ENCODE peak calls at places on chromosomes 5 and 9, in six cellular contexts. One of them, this sample, is unnamed.

GRCh38 chr5:151568036-151568435 is 23.1 kb downstream of the FAT2 start:
- DNase-seq in A549: no peak
- DNase-seq in NB4: no peak
- DNase-seq in pancreas: no peak
- DNase-seq in K562: no peak
- DNase-seq in fibroblast of lung: no peak
- DNase-seq in this sample: no peak

GRCh38 chr5:59529286-59529685 is 364.2 kb downstream of the PDE4D start:
- DNase-seq in A549: no peak
- DNase-seq in NB4: no peak
- DNase-seq in pancreas: no peak
- DNase-seq in K562: no peak
- DNase-seq in fibroblast of lung: no peak
- DNase-seq in this sample: no peak

GRCh38 chr9:115999498-115999897 is 154.1 kb upstream of the PAPPA start:
- DNase-seq in A549: no peak
- DNase-seq in NB4: no peak
- DNase-seq in pancreas: no peak
- DNase-seq in K562: no peak
- DNase-seq in fibroblast of lung: peak; percentile 51
- DNase-seq in this sample: peak; percentile 44

GRCh38 chr9:80540387-80540786 is 968.6 kb downstream of the TLE4 start:
- DNase-seq in A549: no peak
- DNase-seq in NB4: no peak
- DNase-seq in pancreas: no peak
- DNase-seq in K562: no peak
- DNase-seq in fibroblast of lung: no peak
- DNase-seq in this sample: no peak

GRCh38 chr5:142540774-142541466 is 145.0 kb downstream of the FGF1 start:
- DNase-seq in A549: no peak
- DNase-seq in NB4: no peak
- DNase-seq in pancreas: no peak
- DNase-seq in K562: no peak
- DNase-seq in fibroblast of lung: peak; percentile 84
- DNase-seq in this sample: peak; percentile 72

GRCh38 chr9:93298498-93299417 is 114.8 kb downstream of the WNK2 start:
- DNase-seq in A549: no peak
- DNase-seq in NB4: no peak
- DNase-seq in pancreas: peak; percentile 15
- DNase-seq in K562: no peak
- DNase-seq in fibroblast of lung: no peak
- DNase-seq in this sample: no peak

GRCh38 chr9:105647595-105648349 is 14.5 kb upstream of the TAL2 start:
- DNase-seq in A549: no peak
- DNase-seq in NB4: peak; percentile 72
- DNase-seq in pancreas: no peak
- DNase-seq in K562: peak; percentile 90
- DNase-seq in fibroblast of lung: no peak
- DNase-seq in this sample: no peak

GRCh38 chr9:91033802-91034201 is 232.2 kb downstream of the SYK start:
- DNase-seq in A549: no peak
- DNase-seq in NB4: peak; percentile 62
- DNase-seq in pancreas: no peak
- DNase-seq in K562: peak; percentile 48
- DNase-seq in fibroblast of lung: no peak
- DNase-seq in this sample: no peak

GRCh38 chr9:7216004-7216821 is 458.4 kb downstream of the KDM4C start:
- DNase-seq in A549: no peak
- DNase-seq in NB4: peak; percentile 94
- DNase-seq in pancreas: no peak
- DNase-seq in K562: no peak
- DNase-seq in fibroblast of lung: peak; percentile 63
- DNase-seq in this sample: peak; percentile 27

GRCh38 chr9:110048976-110049698 is 158.8 kb downstream of the C9orf152 start:
- DNase-seq in A549: peak; percentile 35
- DNase-seq in NB4: peak; percentile 54
- DNase-seq in pancreas: no peak
- DNase-seq in K562: no peak
- DNase-seq in fibroblast of lung: peak; percentile 50
- DNase-seq in this sample: peak; percentile 45

GRCh38 chr9:89518466-89519392 is 20.8 kb upstream of the SEMA4D start:
- DNase-seq in A549: no peak
- DNase-seq in NB4: no peak
- DNase-seq in pancreas: no peak
- DNase-seq in K562: no peak
- DNase-seq in fibroblast of lung: no peak
- DNase-seq in this sample: no peak

GRCh38 chr9:98861881-98862501 is 54.5 kb downstream of the GALNT12 start:
- DNase-seq in A549: no peak
- DNase-seq in NB4: peak; percentile 98
- DNase-seq in pancreas: no peak
- DNase-seq in K562: no peak
- DNase-seq in fibroblast of lung: peak; percentile 83
- DNase-seq in this sample: peak; percentile 77

GRCh38 chr9:87387351-87388055 is 110.2 kb upstream of the DAPK1 start:
- DNase-seq in A549: no peak
- DNase-seq in NB4: no peak
- DNase-seq in pancreas: no peak
- DNase-seq in K562: peak; percentile 33
- DNase-seq in fibroblast of lung: no peak
- DNase-seq in this sample: peak; percentile 36

GRCh38 chr9:121637441-121638222 is 13.8 kb upstream of the DAB2IP start:
- DNase-seq in A549: peak; percentile 49
- DNase-seq in NB4: no peak
- DNase-seq in pancreas: no peak
- DNase-seq in K562: no peak
- DNase-seq in fibroblast of lung: peak; percentile 61
- DNase-seq in this sample: peak; percentile 17

GRCh38 chr5:34013547-34013946 is 5.7 kb upstream of the AMACR start:
- DNase-seq in A549: no peak
- DNase-seq in NB4: no peak
- DNase-seq in pancreas: no peak
- DNase-seq in K562: no peak
- DNase-seq in fibroblast of lung: no peak
- DNase-seq in this sample: no peak

GRCh38 chr9:135010363-135010860 is 77.1 kb upstream of the OLFM1 start:
- DNase-seq in A549: no peak
- DNase-seq in NB4: no peak
- DNase-seq in pancreas: no peak
- DNase-seq in K562: no peak
- DNase-seq in fibroblast of lung: no peak
- DNase-seq in this sample: no peak

GRCh38 chr9:136010615-136011341 is 49.6 kb upstream of the UBAC1 start:
- DNase-seq in A549: no peak
- DNase-seq in NB4: no peak
- DNase-seq in pancreas: no peak
- DNase-seq in K562: no peak
- DNase-seq in fibroblast of lung: no peak
- DNase-seq in this sample: no peak

GRCh38 chr5:178991190-178992145 is 3.7 kb downstream of the GRM6 start:
- DNase-seq in A549: no peak
- DNase-seq in NB4: no peak
- DNase-seq in pancreas: no peak
- DNase-seq in K562: no peak
- DNase-seq in fibroblast of lung: no peak
- DNase-seq in this sample: no peak

GRCh38 chr5:141050622-141051525 is at the start of gene PCDHB1:
- DNase-seq in A549: no peak
- DNase-seq in NB4: no peak
- DNase-seq in pancreas: peak; percentile 36
- DNase-seq in K562: no peak
- DNase-seq in fibroblast of lung: no peak
- DNase-seq in this sample: no peak

GRCh38 chr9:82299870-82300269 is 311.3 kb downstream of the SPATA31D1 start:
- DNase-seq in A549: no peak
- DNase-seq in NB4: no peak
- DNase-seq in pancreas: no peak
- DNase-seq in K562: no peak
- DNase-seq in fibroblast of lung: peak; percentile 2
- DNase-seq in this sample: no peak
- TF ChIP-seq CTCF in A549: no peak
- TF ChIP-seq CTCF in NB4: no peak
- TF ChIP-seq CTCF in pancreas: no peak
- TF ChIP-seq CTCF in K562: no peak
- TF ChIP-seq CTCF in fibroblast of lung: no peak
- TF ChIP-seq CTCF in this sample: no peak

DNA sequence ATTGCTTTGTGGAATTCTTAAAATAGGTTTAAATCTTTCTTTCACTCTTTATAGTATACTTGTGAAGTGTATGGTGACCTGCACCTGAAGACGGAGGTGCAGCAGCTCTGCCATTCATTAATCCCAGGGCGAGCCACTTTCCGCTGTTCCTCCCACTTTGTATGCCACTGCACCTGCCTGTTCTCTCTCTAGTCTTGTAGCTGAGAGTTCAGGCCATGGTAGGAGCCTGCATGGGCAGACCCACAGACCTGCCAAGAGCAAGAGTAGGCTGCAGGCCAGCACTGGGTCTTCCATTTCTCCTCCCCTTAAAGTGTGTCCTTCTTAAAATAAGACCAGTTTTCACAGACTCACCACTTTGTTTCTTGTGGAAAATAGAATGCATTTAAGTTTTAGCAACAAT is 103.0 kb downstream of the SNCAIP start:
- DNase-seq in A549: no peak
- DNase-seq in NB4: no peak
- DNase-seq in pancreas: no peak
- DNase-seq in K562: no peak
- DNase-seq in fibroblast of lung: no peak
- DNase-seq in this sample: no peak
- H3K4me3 ChIP-seq in A549: no peak overlapping the region
- H3K4me3 ChIP-seq in NB4: no peak overlapping the region
- H3K4me3 ChIP-seq in pancreas: no peak overlapping the region
- H3K4me3 ChIP-seq in K562: no peak overlapping the region
- H3K4me3 ChIP-seq in fibroblast of lung: no peak overlapping the region
- H3K4me3 ChIP-seq in this sample: no peak overlapping the region

DNA sequence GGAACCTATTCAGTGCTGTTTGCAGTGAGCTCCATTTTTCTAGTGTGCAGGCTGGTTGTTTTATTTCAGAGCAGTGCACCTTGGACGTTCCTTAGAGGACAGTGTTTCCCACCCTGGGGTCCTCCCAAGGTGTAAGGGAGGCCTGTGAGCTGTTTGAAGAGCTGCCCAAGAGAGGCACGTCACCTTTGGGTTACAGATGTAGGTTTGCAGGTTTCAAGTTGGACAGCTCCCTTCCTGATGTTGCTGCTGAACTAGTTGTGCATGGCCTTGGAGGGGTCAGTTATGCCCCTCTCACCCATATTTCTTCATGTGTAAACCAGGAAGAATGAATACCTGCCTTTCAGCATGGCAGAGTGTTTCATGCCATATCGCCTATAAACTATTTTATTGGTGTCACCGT is 34.7 kb upstream of the POMT1 start:
- DNase-seq in A549: no peak
- DNase-seq in NB4: no peak
- DNase-seq in pancreas: no peak
- DNase-seq in K562: no peak
- DNase-seq in fibroblast of lung: no peak
- DNase-seq in this sample: no peak
- TF ChIP-seq CTCF in A549: no peak
- TF ChIP-seq CTCF in NB4: no peak
- TF ChIP-seq CTCF in pancreas: no peak
- TF ChIP-seq CTCF in K562: no peak
- TF ChIP-seq CTCF in fibroblast of lung: no peak
- TF ChIP-seq CTCF in this sample: no peak

GRCh38 chr5:181259283-181259682 is 1.7 kb downstream of the TRIM52 start:
- DNase-seq in A549: no peak
- DNase-seq in NB4: no peak
- DNase-seq in pancreas: no peak
- DNase-seq in K562: peak; percentile 69
- DNase-seq in fibroblast of lung: no peak
- DNase-seq in this sample: no peak

GRCh38 chr5:181258576-181258975 is 2.4 kb downstream of the TRIM52 start:
- DNase-seq in A549: no peak
- DNase-seq in NB4: no peak
- DNase-seq in pancreas: no peak
- DNase-seq in K562: no peak
- DNase-seq in fibroblast of lung: no peak
- DNase-seq in this sample: no peak

GRCh38 chr5:181259974-181260719 is 796 bp downstream of the TRIM52 start:
- DNase-seq in A549: no peak
- DNase-seq in NB4: no peak
- DNase-seq in pancreas: no peak
- DNase-seq in K562: peak; percentile 33
- DNase-seq in fibroblast of lung: no peak
- DNase-seq in this sample: no peak

GRCh38 chr5:181255836-181256578 is 4.9 kb downstream of the TRIM52 start:
- DNase-seq in A549: no peak
- DNase-seq in NB4: no peak
- DNase-seq in pancreas: no peak
- DNase-seq in K562: no peak
- DNase-seq in fibroblast of lung: peak; percentile 42
- DNase-seq in this sample: no peak

DNA sequence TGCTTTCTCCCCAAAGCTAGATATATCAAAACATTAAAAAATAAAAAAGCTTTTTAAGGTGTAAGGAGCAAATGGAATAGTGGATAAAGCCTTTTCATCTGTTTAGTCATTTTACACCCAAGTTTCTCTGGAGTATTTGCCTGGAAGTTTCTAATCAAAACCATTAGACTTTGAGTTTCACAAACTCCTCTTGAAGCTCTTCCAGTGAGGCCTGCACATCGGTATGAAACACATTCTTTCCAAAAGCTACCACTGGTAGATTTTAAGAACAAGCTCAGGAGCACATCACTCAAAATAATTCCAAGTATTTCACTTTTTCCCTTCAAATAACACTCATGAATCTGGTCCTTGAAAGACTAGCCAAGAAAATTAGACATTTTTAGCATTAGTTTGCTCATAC is 5.7 kb downstream of the TRIM52 start:
- DNase-seq in A549: no peak
- DNase-seq in NB4: no peak
- DNase-seq in pancreas: no peak
- DNase-seq in K562: no peak
- DNase-seq in fibroblast of lung: no peak
- DNase-seq in this sample: no peak
- H3K4me3 ChIP-seq in A549: no peak overlapping the region
- H3K4me3 ChIP-seq in NB4: no peak overlapping the region
- H3K4me3 ChIP-seq in pancreas: no peak overlapping the region
- H3K4me3 ChIP-seq in K562: no peak overlapping the region
- H3K4me3 ChIP-seq in fibroblast of lung: no peak overlapping the region
- H3K4me3 ChIP-seq in this sample: no peak overlapping the region

GRCh38 chr5:155004138-155004744 is 9.3 kb upstream of the KIF4B start:
- DNase-seq in A549: no peak
- DNase-seq in NB4: peak; percentile 40
- DNase-seq in pancreas: no peak
- DNase-seq in K562: peak; percentile 51
- DNase-seq in fibroblast of lung: no peak
- DNase-seq in this sample: no peak
- TF ChIP-seq CTCF in A549: peak; percentile 59
- TF ChIP-seq CTCF in NB4: no peak
- TF ChIP-seq CTCF in pancreas: no peak
- TF ChIP-seq CTCF in K562: peak; percentile 65
- TF ChIP-seq CTCF in fibroblast of lung: peak; percentile 40
- TF ChIP-seq CTCF in this sample: peak; percentile 22

This sample was measured in astrocyte of the spinal cord.